ENCODE peak calls at places on chromosomes 4 and X, in four cellular contexts. One of them, this sample, is unnamed.

GRCh38 chr4:3827616-3828492 is 61.7 kb downstream of the ADRA2C start:
- DNase-seq in GM23338: no peak
- DNase-seq in hypothalamus: no peak
- DNase-seq in ecto neural progenitor cell: no peak
- DNase-seq in this sample: no peak

GRCh38 chr4:47933798-47934197 is 19.4 kb upstream of the NFXL1 start:
- DNase-seq in GM23338: peak; percentile 63
- DNase-seq in hypothalamus: no peak
- DNase-seq in ecto neural progenitor cell: no peak
- DNase-seq in this sample: peak; percentile 39

GRCh38 chr4:183008492-183008891 is 90.6 kb upstream of the WWC2 start:
- DNase-seq in hypothalamus: no peak
- DNase-seq in GM23338: peak; percentile 52
- DNase-seq in ecto neural progenitor cell: no peak
- DNase-seq in this sample: peak; percentile 71

GRCh38 chrX:47351706-47352105 is 18.7 kb upstream of the ZNF157 start:
- DNase-seq in GM23338: no peak
- DNase-seq in hypothalamus: no peak
- DNase-seq in ecto neural progenitor cell: no peak
- DNase-seq in this sample: no peak

GRCh38 chrX:14476169-14476568 is 53.2 kb upstream of the GLRA2 start:
- DNase-seq in ecto neural progenitor cell: no peak
- DNase-seq in GM23338: no peak
- DNase-seq in hypothalamus: no peak
- DNase-seq in this sample: no peak

GRCh38 chrX:154648931-154649863 is 4.2 kb downstream of the CTAG2 start:
- DNase-seq in ecto neural progenitor cell: no peak
- DNase-seq in hypothalamus: no peak
- DNase-seq in GM23338: no peak
- DNase-seq in this sample: no peak

GRCh38 chrX:72201836-72202536 is 20.4 kb downstream of the PIN4 start:
- DNase-seq in ecto neural progenitor cell: no peak
- DNase-seq in GM23338: no peak
- DNase-seq in hypothalamus: no peak
- DNase-seq in this sample: peak; percentile 64

GRCh38 chrX:3268804-3269203 is 77.6 kb downstream of the MXRA5 start:
- DNase-seq in hypothalamus: no peak
- DNase-seq in GM23338: no peak
- DNase-seq in ecto neural progenitor cell: no peak
- DNase-seq in this sample: no peak

GRCh38 chr4:140637836-140638235 is 69.1 kb upstream of the UCP1 start:
- DNase-seq in hypothalamus: no peak
- DNase-seq in GM23338: peak; percentile 79
- DNase-seq in ecto neural progenitor cell: no peak
- DNase-seq in this sample: peak; percentile 73

GRCh38 chr4:158581161-158581560 is 59.5 kb downstream of the RXFP1 start:
- DNase-seq in ecto neural progenitor cell: no peak
- DNase-seq in hypothalamus: no peak
- DNase-seq in GM23338: no peak
- DNase-seq in this sample: no peak

GRCh38 chr4:115119804-115120352 is 6.5 kb upstream of the NDST4 start:
- DNase-seq in ecto neural progenitor cell: no peak
- DNase-seq in GM23338: no peak
- DNase-seq in hypothalamus: no peak
- DNase-seq in this sample: no peak

GRCh38 chr4:181911420-181911819 is 331.8 kb upstream of the TENM3 start:
- DNase-seq in GM23338: no peak
- DNase-seq in hypothalamus: no peak
- DNase-seq in ecto neural progenitor cell: no peak
- DNase-seq in this sample: no peak

GRCh38 chrX:44344194-44344593 is 722 bp upstream of the EFHC2 start:
- DNase-seq in GM23338: peak; percentile 43
- DNase-seq in ecto neural progenitor cell: no peak
- DNase-seq in hypothalamus: no peak
- DNase-seq in this sample: peak; percentile 9

GRCh38 chrX:44228621-44229020 is 114.9 kb downstream of the EFHC2 start:
- DNase-seq in GM23338: no peak
- DNase-seq in hypothalamus: no peak
- DNase-seq in ecto neural progenitor cell: no peak
- DNase-seq in this sample: no peak

GRCh38 chr4:86223472-86223871 is 136.4 kb downstream of the MAPK10 start:
- DNase-seq in GM23338: peak; percentile 91
- DNase-seq in ecto neural progenitor cell: no peak
- DNase-seq in hypothalamus: no peak
- DNase-seq in this sample: peak; percentile 93